ENCODE peak calls at places on chromosomes 5 and 9, in five cellular contexts. N, P, V, Y and C are unnamed samples.

GRCh38 chr9:120876842-120877240 is at the start of gene PHF19:
- DNase-seq in Y (peak), N (peak), P (peak), V (no peak), C (peak)

GRCh38 chr9:27090231-27090630 is 18.8 kb upstream of the TEK start:
- DNase-seq in V (no peak), Y (no peak), P (no peak), N (peak), C (peak)

GRCh38 chr9:7549261-7549660 is 250.3 kb downstream of the DMAC1 start:
- DNase-seq in N (no peak), P (peak), V (no peak), Y (no peak), C (peak)

GRCh38 chr9:11874414-11874813 is 818.8 kb upstream of the TYRP1 start:
- DNase-seq in P (no peak), V (no peak), Y (no peak), N (no peak), C (no peak)

GRCh38 chr5:473344-474192 is 30.6 kb downstream of the EXOC3 start:
- DNase-seq in Y (peak), P (peak), V (no peak), N (peak), C (peak)

GRCh38 chr5:142287973-142288313 is 36.9 kb downstream of the SPRY4 start:
- DNase-seq in P (no peak), N (no peak), Y (no peak), V (no peak), C (no peak)

GRCh38 chr5:124583469-124584350 is 162.7 kb downstream of the ZNF608 start:
- DNase-seq in V (peak), N (peak), P (no peak), Y (peak), C (peak)

GRCh38 chr9:16787724-16788123 is 82.7 kb downstream of the BNC2 start:
- DNase-seq in Y (peak), N (peak), V (peak), P (no peak), C (no peak)

GRCh38 chr9:87886210-87887150 is 3.8 kb downstream of the SPATA31E1 start:
- DNase-seq in Y (no peak), V (no peak), N (no peak), P (no peak), C (no peak)

GRCh38 chr9:87888501-87888900 is 5.8 kb downstream of the SPATA31E1 start:
- DNase-seq in V (no peak), N (no peak), P (no peak), Y (no peak), C (no peak)

GRCh38 chr9:87889065-87889881 is 6.6 kb downstream of the SPATA31E1 start:
- DNase-seq in V (no peak), P (no peak), Y (no peak), N (no peak), C (no peak)

GRCh38 chr9:87887151-87887505 is 4.5 kb downstream of the SPATA31E1 start:
- DNase-seq in V (no peak), P (no peak), N (no peak), Y (no peak), C (no peak)

GRCh38 chr9:87887661-87888480 is 5.2 kb downstream of the SPATA31E1 start:
- DNase-seq in P (no peak), V (no peak), Y (no peak), N (no peak), C (no peak)
- H3K4me3 ChIP-seq in P (no peak), V (no peak), Y (no peak), N (no peak), C (no peak)

GRCh38 chr9:89204811-89205210 is 26.2 kb upstream of the SHC3 start:
- DNase-seq in P (no peak), N (no peak), Y (no peak), V (no peak), C (no peak)
- TF ChIP-seq CTCF in P (no peak), N (no peak), Y (no peak), V (no peak), C (no peak)

DNA sequence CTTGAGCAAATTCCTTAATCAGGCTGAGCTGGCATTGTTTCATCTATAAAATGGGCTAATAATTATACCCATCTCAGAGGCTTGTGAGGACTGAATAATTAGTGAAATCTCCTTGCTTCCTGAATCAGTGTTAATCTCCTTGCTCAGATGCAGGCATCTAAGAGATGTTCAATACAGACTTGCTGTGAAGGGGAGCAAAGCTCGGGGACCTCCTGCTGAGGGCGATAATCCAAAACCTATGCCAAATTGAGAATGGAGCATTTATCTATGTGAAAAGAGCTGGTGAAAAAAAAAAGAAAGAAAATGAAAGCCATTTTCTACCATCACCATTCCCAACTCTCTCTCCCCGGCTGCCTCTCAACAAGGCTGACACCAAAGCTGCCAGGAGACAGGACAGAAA is 37.3 kb downstream of the ADRA1B start:
- DNase-seq in Y (no peak), P (no peak), V (no peak), N (no peak), C (no peak)
- H3K4me3 ChIP-seq in Y (no peak), P (no peak), V (no peak), N (no peak), C (no peak)

GRCh38 chr5:118592678-118593328 is 395.5 kb downstream of the DTWD2 start:
- DNase-seq in V (no peak), P (no peak), Y (no peak), N (no peak), C (no peak)
- TF ChIP-seq CTCF in V (peak), P (no peak), Y (no peak), N (peak), C (no peak)

GRCh38 chr5:180077594-180078284 is 6.2 kb upstream of the RNF130 start:
- DNase-seq in N (no peak), P (no peak), Y (no peak), V (no peak), C (no peak)

GRCh38 chr5:180081481-180081880 is 9.9 kb upstream of the RNF130 start:
- DNase-seq in Y (no peak), P (no peak), V (no peak), N (no peak), C (no peak)

GRCh38 chr5:180078348-180078747 is 6.8 kb upstream of the RNF130 start:
- DNase-seq in P (no peak), N (no peak), Y (no peak), V (no peak), C (no peak)

GRCh38 chr5:180080670-180081280 is 9.2 kb upstream of the RNF130 start:
- DNase-seq in V (no peak), Y (no peak), N (no peak), P (no peak), C (no peak)

GRCh38 chr5:180079702-180080466 is 8.3 kb upstream of the RNF130 start:
- DNase-seq in P (no peak), V (no peak), Y (no peak), N (no peak), C (no peak)
- H3K4me3 ChIP-seq in P (no peak), V (no peak), Y (no peak), N (no peak), C (no peak)

GRCh38 chr5:77074745-77075144 is 12.3 kb downstream of the ZBED3 start:
- DNase-seq in V (no peak), Y (no peak), P (no peak), N (no peak), C (no peak)

GRCh38 chr5:77080905-77081304 is 6.2 kb downstream of the ZBED3 start:
- DNase-seq in V (no peak), Y (no peak), P (no peak), N (no peak), C (no peak)

GRCh38 chr5:77076961-77077820 is 9.9 kb downstream of the ZBED3 start:
- DNase-seq in P (peak), N (peak), Y (peak), V (peak), C (peak)

GRCh38 chr5:77073667-77074066 is 13.4 kb downstream of the ZBED3 start:
- DNase-seq in V (peak), Y (peak), N (no peak), P (no peak), C (peak)

GRCh38 chr5:77077821-77078176 is 9.3 kb downstream of the ZBED3 start:
- DNase-seq in N (no peak), Y (no peak), V (no peak), P (no peak), C (no peak)
- TF ChIP-seq CTCF in N (no peak), Y (no peak), V (no peak), P (no peak), C (no peak)

DNA sequence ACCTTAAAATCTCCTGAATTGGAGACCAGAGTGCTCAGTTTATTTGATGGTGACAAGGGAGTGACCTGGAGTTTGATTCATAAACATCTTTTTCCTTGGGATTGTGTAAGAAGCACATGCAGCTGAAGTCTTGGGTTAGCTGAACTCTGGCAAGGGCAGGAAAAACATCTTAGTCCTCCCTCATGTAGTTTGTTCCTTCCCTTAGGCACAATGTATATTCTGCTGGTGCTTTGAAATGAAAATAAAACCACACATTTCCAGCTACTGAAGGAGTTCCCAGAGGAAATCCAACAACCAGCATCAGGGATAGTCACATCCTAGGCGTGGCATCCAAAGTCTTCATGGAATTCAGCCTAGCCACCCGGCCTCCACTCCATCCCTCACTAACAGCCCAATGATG is 95.2 kb upstream of the PAPPA start:
- DNase-seq in Y (peak), N (peak), V (no peak), P (no peak), C (peak)
- H3K4me3 ChIP-seq in Y (no peak), N (no peak), V (no peak), P (no peak), C (no peak)

GRCh38 chr5:80504833-80505232 is 16.9 kb downstream of the FAM151B start:
- DNase-seq in V (no peak), P (no peak), N (no peak), Y (no peak), C (no peak)

GRCh38 chr5:80507663-80508062 is 19.8 kb downstream of the FAM151B start:
- DNase-seq in P (no peak), Y (no peak), V (no peak), N (no peak), C (no peak)

GRCh38 chr5:80503641-80504040 is 15.7 kb downstream of the FAM151B start:
- DNase-seq in V (no peak), P (no peak), Y (no peak), N (no peak), C (no peak)

DNA sequence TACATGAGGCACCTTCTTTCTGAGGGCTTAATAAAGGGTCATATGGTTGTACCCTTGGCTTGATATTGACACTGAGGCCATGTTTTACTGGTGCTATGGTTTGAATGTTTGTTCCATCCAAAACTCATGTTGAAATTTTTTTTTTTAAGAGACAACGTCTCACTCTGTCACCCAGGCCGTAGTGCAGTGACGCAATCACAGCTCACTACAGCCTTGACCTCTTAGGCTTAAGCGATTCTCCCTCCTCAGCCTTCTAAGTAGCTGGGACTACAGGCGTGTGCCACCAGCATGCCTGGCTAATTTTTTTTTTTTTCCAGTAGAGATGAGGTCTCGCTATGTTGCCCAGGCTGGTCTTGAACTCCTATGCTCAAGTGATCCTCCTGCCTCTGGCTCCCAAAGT is 20.9 kb downstream of the FAM151B start:
- DNase-seq in V (no peak), Y (no peak), P (no peak), N (no peak), C (no peak)
- TF ChIP-seq CTCF in V (no peak), Y (no peak), P (no peak), N (no peak), C (no peak)

GRCh38 chr5:78359831-78360673 is at the start of gene SCAMP1:
- DNase-seq in N (peak), V (peak), Y (peak), P (peak), C (peak)

GRCh38 chr5:78364005-78364404 is 3.6 kb downstream of the SCAMP1 start:
- DNase-seq in P (no peak), V (no peak), N (no peak), Y (peak), C (no peak)

GRCh38 chr5:78360674-78361225 is 333 bp downstream of the SCAMP1 start:
- DNase-seq in V (no peak), N (no peak), P (peak), Y (no peak), C (peak)

GRCh38 chr5:78361226-78361993 is 993 bp downstream of the SCAMP1 start:
- DNase-seq in Y (peak), N (peak), P (peak), V (peak), C (peak)

DNA sequence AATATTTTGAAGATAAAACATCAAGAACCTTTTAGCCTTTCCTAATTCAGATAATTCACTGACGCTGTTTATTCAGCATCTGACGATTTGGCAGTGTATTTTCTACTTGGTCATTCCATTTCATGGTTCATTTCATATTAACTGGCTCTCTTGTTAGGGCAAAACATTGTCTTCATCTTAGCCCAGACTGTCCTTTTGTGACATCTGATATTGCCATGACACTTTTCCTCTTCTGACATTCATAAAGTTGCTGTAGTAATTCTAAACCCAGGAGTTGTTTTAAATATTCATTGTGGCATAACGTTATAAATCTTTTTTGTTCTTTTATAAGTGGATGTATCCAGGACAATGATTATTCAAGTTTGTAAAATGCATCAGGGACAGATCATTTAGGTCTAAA is 1.8 kb downstream of the SCAMP1 start:
- DNase-seq in V (no peak), P (no peak), Y (no peak), N (no peak), C (no peak)
- H3K4me3 ChIP-seq in V (no peak), P (peak), Y (no peak), N (no peak), C (no peak)

GRCh38 chr9:131872006-131872405 is 132.1 kb upstream of the RAPGEF1 start:
- DNase-seq in N (no peak), V (no peak), Y (no peak), P (no peak), C (no peak)
- TF ChIP-seq CTCF in N (peak), V (peak), Y (peak), P (no peak), C (peak)